ENCODE peak calls at places on chromosomes 11 and 22, in nine cellular contexts. One of them, this sample, is unnamed.

GRCh38 chr22:44729391-44730012 is 22.9 kb upstream of the ARHGAP8 start:
- DNase-seq in adrenal gland: no peak
- DNase-seq in psoas muscle: peak; percentile 60
- DNase-seq in H9: no peak
- DNase-seq in fibroblast of lung: peak; percentile 70
- DNase-seq in spleen: peak; percentile 88
- DNase-seq in OCI-LY7: no peak
- DNase-seq in stomach: no peak
- DNase-seq in HAP-1: no peak
- DNase-seq in this sample: no peak

GRCh38 chr11:69221086-69221485 is 65.4 kb downstream of the SMIM38 start:
- DNase-seq in adrenal gland: no peak
- DNase-seq in psoas muscle: no peak
- DNase-seq in H9: no peak
- DNase-seq in fibroblast of lung: no peak
- DNase-seq in spleen: no peak
- DNase-seq in OCI-LY7: no peak
- DNase-seq in stomach: peak; percentile 3
- DNase-seq in HAP-1: no peak
- DNase-seq in this sample: no peak

GRCh38 chr22:39416319-39416718 is 16.7 kb downstream of the TAB1 start:
- DNase-seq in adrenal gland: no peak
- DNase-seq in psoas muscle: no peak
- DNase-seq in H9: no peak
- DNase-seq in fibroblast of lung: no peak
- DNase-seq in spleen: peak; percentile 67
- DNase-seq in OCI-LY7: no peak
- DNase-seq in stomach: no peak
- DNase-seq in HAP-1: no peak
- DNase-seq in this sample: no peak

GRCh38 chr11:45852712-45853101 is 5.4 kb downstream of the CRY2 start:
- DNase-seq in adrenal gland: no peak
- DNase-seq in psoas muscle: no peak
- DNase-seq in H9: peak; percentile 48
- DNase-seq in fibroblast of lung: no peak
- DNase-seq in spleen: no peak
- DNase-seq in OCI-LY7: peak; percentile 39
- DNase-seq in stomach: no peak
- DNase-seq in HAP-1: no peak
- DNase-seq in this sample: no peak

GRCh38 chr11:80379620-80380278 is 938.9 kb upstream of the TENM4 start:
- DNase-seq in adrenal gland: no peak
- DNase-seq in psoas muscle: no peak
- DNase-seq in H9: no peak
- DNase-seq in fibroblast of lung: no peak
- DNase-seq in spleen: no peak
- DNase-seq in OCI-LY7: no peak
- DNase-seq in stomach: no peak
- DNase-seq in HAP-1: peak; percentile 61
- DNase-seq in this sample: no peak

GRCh38 chr11:93773045-93773477 is 11.0 kb upstream of the MED17 start:
- DNase-seq in adrenal gland: no peak
- DNase-seq in psoas muscle: no peak
- DNase-seq in H9: peak; percentile 72
- DNase-seq in fibroblast of lung: no peak
- DNase-seq in spleen: no peak
- DNase-seq in OCI-LY7: no peak
- DNase-seq in stomach: no peak
- DNase-seq in HAP-1: no peak
- DNase-seq in this sample: peak; percentile 69

GRCh38 chr11:9158898-9159391 is 67.5 kb upstream of the SCUBE2 start:
- DNase-seq in adrenal gland: no peak
- DNase-seq in psoas muscle: no peak
- DNase-seq in H9: no peak
- DNase-seq in fibroblast of lung: peak; percentile 37
- DNase-seq in spleen: no peak
- DNase-seq in OCI-LY7: no peak
- DNase-seq in stomach: no peak
- DNase-seq in HAP-1: no peak
- DNase-seq in this sample: no peak

GRCh38 chr11:33734441-33735165 is 1.6 kb downstream of the CD59 start:
- DNase-seq in adrenal gland: no peak
- DNase-seq in psoas muscle: peak; percentile 41
- DNase-seq in H9: no peak
- DNase-seq in fibroblast of lung: peak; percentile 65
- DNase-seq in spleen: no peak
- DNase-seq in OCI-LY7: no peak
- DNase-seq in stomach: peak; percentile 55
- DNase-seq in HAP-1: no peak
- DNase-seq in this sample: no peak

GRCh38 chr22:41256898-41257260 is 16.1 kb upstream of the CHADL start:
- DNase-seq in adrenal gland: no peak
- DNase-seq in psoas muscle: no peak
- DNase-seq in H9: no peak
- DNase-seq in fibroblast of lung: peak; percentile 45
- DNase-seq in spleen: no peak
- DNase-seq in OCI-LY7: no peak
- DNase-seq in stomach: no peak
- DNase-seq in HAP-1: no peak
- DNase-seq in this sample: no peak

GRCh38 chr22:42596376-42596775 is 18.3 kb downstream of the POLDIP3 start:
- DNase-seq in adrenal gland: peak; percentile 70
- DNase-seq in psoas muscle: no peak
- DNase-seq in H9: no peak
- DNase-seq in fibroblast of lung: no peak
- DNase-seq in spleen: no peak
- DNase-seq in OCI-LY7: no peak
- DNase-seq in stomach: no peak
- DNase-seq in HAP-1: no peak
- DNase-seq in this sample: no peak

GRCh38 chr11:131664246-131664645 is 293.8 kb downstream of the NTM start:
- DNase-seq in adrenal gland: no peak
- DNase-seq in psoas muscle: no peak
- DNase-seq in H9: no peak
- DNase-seq in fibroblast of lung: no peak
- DNase-seq in spleen: no peak
- DNase-seq in OCI-LY7: no peak
- DNase-seq in stomach: no peak
- DNase-seq in HAP-1: no peak
- DNase-seq in this sample: no peak

GRCh38 chr22:38420734-38421133 is 34.3 kb downstream of the KCNJ4 start:
- DNase-seq in adrenal gland: no peak
- DNase-seq in psoas muscle: no peak
- DNase-seq in H9: no peak
- DNase-seq in fibroblast of lung: no peak
- DNase-seq in spleen: no peak
- DNase-seq in OCI-LY7: no peak
- DNase-seq in stomach: no peak
- DNase-seq in HAP-1: no peak
- DNase-seq in this sample: no peak

GRCh38 chr11:96329855-96330510 is 13.0 kb downstream of the MAML2 start:
- DNase-seq in adrenal gland: no peak
- DNase-seq in psoas muscle: no peak
- DNase-seq in H9: no peak
- DNase-seq in fibroblast of lung: no peak
- DNase-seq in spleen: no peak
- DNase-seq in OCI-LY7: no peak
- DNase-seq in stomach: no peak
- DNase-seq in HAP-1: peak; percentile 83
- DNase-seq in this sample: no peak

GRCh38 chr11:20226936-20227335 is 66.7 kb upstream of the DBX1 start:
- DNase-seq in adrenal gland: no peak
- DNase-seq in psoas muscle: no peak
- DNase-seq in H9: no peak
- DNase-seq in fibroblast of lung: peak; percentile 2
- DNase-seq in spleen: no peak
- DNase-seq in OCI-LY7: no peak
- DNase-seq in stomach: no peak
- DNase-seq in HAP-1: no peak
- DNase-seq in this sample: no peak

DNA sequence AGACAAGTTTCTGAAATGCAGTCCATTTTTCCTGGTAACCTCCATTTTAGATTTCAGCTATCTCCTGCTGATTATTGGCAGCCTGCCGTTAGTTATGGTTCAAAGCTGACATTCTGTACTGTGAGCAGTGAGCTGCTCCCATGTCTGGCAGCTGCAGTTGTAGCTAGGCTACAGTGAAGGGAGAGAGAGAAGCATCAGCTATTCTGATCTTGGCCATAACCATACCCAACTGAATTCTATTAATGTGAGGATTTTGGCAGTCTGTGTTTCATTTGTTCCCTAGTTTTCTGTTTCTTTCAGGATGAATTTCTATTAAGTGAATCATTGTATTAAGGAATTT is 33.4 kb downstream of the SIK2 start:
- DNase-seq in adrenal gland: no peak
- DNase-seq in psoas muscle: peak; percentile 12
- DNase-seq in H9: no peak
- DNase-seq in fibroblast of lung: peak; percentile 87
- DNase-seq in spleen: no peak
- DNase-seq in OCI-LY7: no peak
- DNase-seq in stomach: no peak
- DNase-seq in HAP-1: no peak
- DNase-seq in this sample: no peak
- H3K4me1 ChIP-seq in adrenal gland: peaks cover 32% of the 10 kb centered on the region
- H3K4me1 ChIP-seq in psoas muscle: peaks cover 65% of the 10 kb centered on the region
- H3K4me1 ChIP-seq in H9: peaks cover 11% of the 10 kb centered on the region
- H3K4me1 ChIP-seq in fibroblast of lung: peaks cover 4% of the 10 kb centered on the region
- H3K4me1 ChIP-seq in spleen: no peaks in the 10 kb centered on the region
- H3K4me1 ChIP-seq in OCI-LY7: no peaks in the 10 kb centered on the region
- H3K4me1 ChIP-seq in stomach: peaks cover 41% of the 10 kb centered on the region
- H3K4me1 ChIP-seq in HAP-1: peaks cover 12% of the 10 kb centered on the region
- H3K4me1 ChIP-seq in this sample: peaks cover 52% of the 10 kb centered on the region

DNA sequence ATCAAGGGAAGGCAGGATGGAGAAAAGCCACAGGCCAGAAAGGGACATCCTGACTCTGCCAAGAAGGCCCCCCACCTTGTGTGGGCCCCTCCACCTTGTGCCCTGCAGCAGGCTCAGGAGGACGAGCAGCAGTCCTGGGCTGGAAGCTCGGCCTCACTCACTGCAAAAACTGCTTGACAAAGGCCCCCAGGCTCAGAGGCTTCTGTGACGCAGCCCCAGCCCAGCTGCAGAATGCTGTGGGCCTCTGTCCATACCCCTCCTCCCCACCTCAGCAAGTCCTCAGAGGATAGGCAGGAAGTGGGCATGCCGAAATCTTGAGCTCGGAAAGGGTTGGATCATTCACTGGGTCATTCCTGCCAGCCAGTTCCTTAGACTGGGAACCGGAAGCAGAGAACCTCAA is 61.9 kb downstream of the NRXN2 start:
- DNase-seq in adrenal gland: no peak
- DNase-seq in psoas muscle: peak; percentile 63
- DNase-seq in H9: no peak
- DNase-seq in fibroblast of lung: peak; percentile 56
- DNase-seq in spleen: no peak
- DNase-seq in OCI-LY7: no peak
- DNase-seq in stomach: no peak
- DNase-seq in HAP-1: no peak
- DNase-seq in this sample: no peak
- H3K4me1 ChIP-seq in adrenal gland: no peaks in the 10 kb centered on the region
- H3K4me1 ChIP-seq in psoas muscle: no peaks in the 10 kb centered on the region
- H3K4me1 ChIP-seq in H9: no peaks in the 10 kb centered on the region
- H3K4me1 ChIP-seq in fibroblast of lung: peaks cover 24% of the 10 kb centered on the region
- H3K4me1 ChIP-seq in spleen: no peaks in the 10 kb centered on the region
- H3K4me1 ChIP-seq in OCI-LY7: no peaks in the 10 kb centered on the region
- H3K4me1 ChIP-seq in stomach: no peaks in the 10 kb centered on the region
- H3K4me1 ChIP-seq in HAP-1: no peaks in the 10 kb centered on the region
- H3K4me1 ChIP-seq in this sample: peaks cover 14% of the 10 kb centered on the region

GRCh38 chr22:36160499-36160942 is at the start of gene APOL3:
- DNase-seq in adrenal gland: peak; percentile 44
- DNase-seq in psoas muscle: peak; percentile 70
- DNase-seq in H9: no peak
- DNase-seq in fibroblast of lung: peak; percentile 80
- DNase-seq in spleen: peak; percentile 87
- DNase-seq in OCI-LY7: peak; percentile 53
- DNase-seq in stomach: peak; percentile 74
- DNase-seq in HAP-1: no peak
- DNase-seq in this sample: no peak

GRCh38 chr22:36163497-36163896 is 2.9 kb upstream of the APOL3 start:
- DNase-seq in adrenal gland: no peak
- DNase-seq in psoas muscle: no peak
- DNase-seq in H9: no peak
- DNase-seq in fibroblast of lung: no peak
- DNase-seq in spleen: no peak
- DNase-seq in OCI-LY7: no peak
- DNase-seq in stomach: no peak
- DNase-seq in HAP-1: no peak
- DNase-seq in this sample: no peak

GRCh38 chr22:36164621-36165020 is 4.1 kb upstream of the APOL3 start:
- DNase-seq in adrenal gland: no peak
- DNase-seq in psoas muscle: no peak
- DNase-seq in H9: no peak
- DNase-seq in fibroblast of lung: no peak
- DNase-seq in spleen: no peak
- DNase-seq in OCI-LY7: no peak
- DNase-seq in stomach: no peak
- DNase-seq in HAP-1: no peak
- DNase-seq in this sample: no peak

GRCh38 chr22:36165161-36165560 is 4.6 kb upstream of the APOL3 start:
- DNase-seq in adrenal gland: no peak
- DNase-seq in psoas muscle: no peak
- DNase-seq in H9: no peak
- DNase-seq in fibroblast of lung: no peak
- DNase-seq in spleen: no peak
- DNase-seq in OCI-LY7: no peak
- DNase-seq in stomach: no peak
- DNase-seq in HAP-1: no peak
- DNase-seq in this sample: no peak

GRCh38 chr22:36162127-36163034 is 1.8 kb upstream of the APOL3 start:
- DNase-seq in adrenal gland: no peak
- DNase-seq in psoas muscle: no peak
- DNase-seq in H9: no peak
- DNase-seq in fibroblast of lung: no peak
- DNase-seq in spleen: no peak
- DNase-seq in OCI-LY7: peak; percentile 48
- DNase-seq in stomach: no peak
- DNase-seq in HAP-1: no peak
- DNase-seq in this sample: no peak
- H3K4me1 ChIP-seq in adrenal gland: peaks cover 11% of the 10 kb centered on the region
- H3K4me1 ChIP-seq in psoas muscle: no peaks in the 10 kb centered on the region
- H3K4me1 ChIP-seq in H9: no peaks in the 10 kb centered on the region
- H3K4me1 ChIP-seq in fibroblast of lung: peaks cover 4% of the 10 kb centered on the region
- H3K4me1 ChIP-seq in spleen: peaks cover 20% of the 10 kb centered on the region
- H3K4me1 ChIP-seq in OCI-LY7: peaks cover 60% of the 10 kb centered on the region
- H3K4me1 ChIP-seq in stomach: peaks cover 19% of the 10 kb centered on the region
- H3K4me1 ChIP-seq in HAP-1: no peaks in the 10 kb centered on the region
- H3K4me1 ChIP-seq in this sample: peaks cover 51% of the 10 kb centered on the region

DNA sequence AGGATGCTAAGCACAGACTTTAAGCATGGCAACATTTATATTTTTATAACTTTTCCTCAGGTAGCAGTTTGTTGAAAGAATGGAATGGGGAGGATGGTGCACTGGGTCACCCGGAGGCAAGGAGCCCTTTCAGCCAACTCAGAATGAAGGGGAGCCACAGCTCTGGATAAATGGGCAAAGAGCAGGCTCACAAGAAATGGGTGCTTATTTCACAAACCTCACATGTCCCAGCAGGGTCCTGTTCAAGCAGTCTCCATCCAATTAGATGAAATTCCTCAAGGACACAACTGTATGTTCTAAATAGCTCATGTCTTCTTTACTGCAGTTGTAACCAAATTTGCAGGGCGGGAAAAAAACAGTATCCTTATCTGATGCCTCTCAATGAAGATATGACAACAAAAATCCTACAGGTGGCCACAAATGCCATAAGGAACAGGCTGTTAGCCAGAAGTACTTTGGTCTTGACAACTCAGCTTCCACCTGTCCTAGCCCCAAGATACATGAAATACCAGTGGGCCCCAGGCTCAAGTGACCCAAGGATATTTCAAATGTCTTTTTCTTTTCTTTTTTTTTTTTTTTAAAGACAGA is 48.2 kb downstream of the MAPK1 start:
- DNase-seq in adrenal gland: no peak
- DNase-seq in psoas muscle: no peak
- DNase-seq in H9: no peak
- DNase-seq in fibroblast of lung: no peak
- DNase-seq in spleen: no peak
- DNase-seq in OCI-LY7: no peak
- DNase-seq in stomach: no peak
- DNase-seq in HAP-1: no peak
- DNase-seq in this sample: no peak
- H3K4me1 ChIP-seq in adrenal gland: peaks cover 49% of the 10 kb centered on the region
- H3K4me1 ChIP-seq in psoas muscle: peaks cover 50% of the 10 kb centered on the region
- H3K4me1 ChIP-seq in H9: peaks cover 4% of the 10 kb centered on the region
- H3K4me1 ChIP-seq in fibroblast of lung: peaks cover 10% of the 10 kb centered on the region
- H3K4me1 ChIP-seq in spleen: peaks cover 42% of the 10 kb centered on the region
- H3K4me1 ChIP-seq in OCI-LY7: peaks cover 51% of the 10 kb centered on the region
- H3K4me1 ChIP-seq in stomach: peaks cover 32% of the 10 kb centered on the region
- H3K4me1 ChIP-seq in HAP-1: peaks cover 1% of the 10 kb centered on the region
- H3K4me1 ChIP-seq in this sample: peaks cover 2% of the 10 kb centered on the region